ENCODE peak calls at places on chromosomes 7 and 10, in seven cellular contexts. Z is CD4-positive, alpha-beta T cell; T is NCI-H460; O is NCI-H1092 treated with DMSO at 0.1 percent for 48 hours; F is kidney tubule cell; I is transverse colon; P is NCI-H2029. M is an unnamed sample.

GRCh38 chr7:128425851-128426250 is 16.1 kb upstream of the IMPDH1 start:
- DNase-seq in Z (peak), T (peak), O (peak), F (peak), I (peak), P (peak), M (peak)

GRCh38 chr10:31320598-31321211 is 1.7 kb downstream of the ZEB1 start:
- DNase-seq in Z (peak), T (no peak), O (peak), F (peak), I (peak), P (no peak), M (peak)

GRCh38 chr7:13878154-13878553 is 111.3 kb downstream of the ETV1 start:
- DNase-seq in Z (no peak), T (no peak), O (no peak), F (no peak), I (no peak), P (no peak), M (no peak)

GRCh38 chr10:132114953-132115520 is 49.3 kb downstream of the JAKMIP3 start:
- DNase-seq in Z (no peak), T (no peak), O (no peak), F (no peak), I (no peak), P (no peak), M (no peak)

GRCh38 chr7:42237891-42238531 is 1.0 kb upstream of the GLI3 start:
- DNase-seq in Z (no peak), T (no peak), O (no peak), F (peak), I (peak), P (no peak), M (no peak)

GRCh38 chr7:141354251-141354650 is 197.0 kb upstream of the AGK start:
- DNase-seq in Z (no peak), T (no peak), O (no peak), F (peak), I (no peak), P (no peak), M (no peak)

GRCh38 chr10:10642741-10643280 is 374.9 kb upstream of the CELF2 start:
- DNase-seq in Z (no peak), T (no peak), O (no peak), F (no peak), I (no peak), P (no peak), M (no peak)

GRCh38 chr10:116226053-116226452 is 47.0 kb downstream of the GFRA1 start:
- DNase-seq in Z (no peak), T (no peak), O (no peak), F (no peak), I (no peak), P (no peak), M (no peak)

GRCh38 chr7:105044449-105045081 is 30.6 kb downstream of the KMT2E start:
- DNase-seq in Z (no peak), T (no peak), O (no peak), F (no peak), I (no peak), P (no peak), M (no peak)